ENCODE peak calls at places on chromosomes 11 and 22, in ten cellular contexts. H is thoracic aorta, X is A549, K is lung, G is OCI-LY7, Q is mucosa of descending colon, Y is fibroblast of the aortic adventitia, P is hepatocyte, W is IMR-90, E is right lobe of liver. T is an unnamed sample.

GRCh38 chr11:8671242-8671641 is 11.2 kb downstream of the TRIM66 start:
- DNase-seq in Y (peak; percentile 98), K (no peak), Q (no peak), P (peak; percentile 52), X (no peak), W (peak; percentile 97), G (no peak), H (peak; percentile 37), E (no peak), T (no peak)

GRCh38 chr11:92527467-92527866 is 302.8 kb downstream of the FAT3 start:
- DNase-seq in Q (no peak), X (no peak), P (no peak), E (no peak), H (no peak), G (no peak), W (no peak), Y (no peak), K (no peak), T (no peak)

GRCh38 chr22:47396515-47396914 is 634.1 kb downstream of the TBC1D22A start:
- DNase-seq in W (no peak), G (no peak), Q (no peak), E (no peak), X (no peak), Y (no peak), H (no peak), P (no peak), K (no peak), T (no peak)

GRCh38 chr22:27961680-27962079 is 42.6 kb upstream of the PITPNB start:
- DNase-seq in X (no peak), H (no peak), Q (no peak), W (no peak), P (no peak), E (no peak), K (no peak), G (no peak), Y (no peak), T (no peak)

GRCh38 chr11:125468852-125469251 is 27.2 kb downstream of the FEZ1 start:
- DNase-seq in H (no peak), X (no peak), W (no peak), K (no peak), Y (peak; percentile 50), P (no peak), Q (no peak), E (no peak), G (no peak), T (peak; percentile 42)

GRCh38 chr11:75287579-75287978 is 47.0 kb downstream of the TPBGL start:
- DNase-seq in W (no peak), G (no peak), P (no peak), E (no peak), K (no peak), X (no peak), Q (no peak), Y (no peak), H (no peak), T (no peak)

GRCh38 chr22:23100124-23100801 is 29.9 kb downstream of the GNAZ start:
- DNase-seq in X (no peak), Y (no peak), E (no peak), H (no peak), Q (no peak), K (no peak), P (no peak), G (no peak), W (no peak), T (no peak)

GRCh38 chr11:116033931-116034553 is 529.8 kb upstream of the CADM1 start:
- DNase-seq in K (peak; percentile 57), G (no peak), H (no peak), E (no peak), P (no peak), W (no peak), Q (no peak), Y (no peak), X (no peak), T (no peak)

GRCh38 chr22:19932367-19933206 is 9.0 kb upstream of the COMT start:
- DNase-seq in W (no peak), P (no peak), H (no peak), X (no peak), K (no peak), G (no peak), E (peak; percentile 46), Q (no peak), Y (no peak), T (no peak)

GRCh38 chr11:62242021-62242420 is at the start of gene SCGB1D2:
- DNase-seq in G (no peak), Q (no peak), H (no peak), X (peak; percentile 23), E (no peak), P (no peak), W (no peak), K (no peak), Y (no peak), T (no peak)

GRCh38 chr11:77102246-77103210 is at the start of gene OMP:
- DNase-seq in W (no peak), P (no peak), Q (peak; percentile 33), X (no peak), E (no peak), K (no peak), G (no peak), H (no peak), Y (no peak), T (no peak)

GRCh38 chr11:46342237-46342636 is 5.0 kb upstream of the DGKZ start:
- DNase-seq in W (no peak), G (peak; percentile 32), P (peak; percentile 56), Q (no peak), X (no peak), Y (no peak), E (no peak), K (no peak), H (no peak), T (no peak)

GRCh38 chr11:406796-407650 is 7.8 kb downstream of the SIGIRR start:
- DNase-seq in X (peak; percentile 63), H (no peak), Q (peak; percentile 91), P (peak; percentile 89), W (peak; percentile 65), Y (peak; percentile 77), K (peak; percentile 78), G (peak; percentile 94), E (peak; percentile 94), T (no peak)
- TF ChIP-seq CTCF in X (peak; percentile 20), H (no peak), Q (no peak), P (peak; percentile 20), W (peak; percentile 4), Y (no peak), K (no peak), G (peak; percentile 62), E (peak; percentile 47), T (no peak)

DNA sequence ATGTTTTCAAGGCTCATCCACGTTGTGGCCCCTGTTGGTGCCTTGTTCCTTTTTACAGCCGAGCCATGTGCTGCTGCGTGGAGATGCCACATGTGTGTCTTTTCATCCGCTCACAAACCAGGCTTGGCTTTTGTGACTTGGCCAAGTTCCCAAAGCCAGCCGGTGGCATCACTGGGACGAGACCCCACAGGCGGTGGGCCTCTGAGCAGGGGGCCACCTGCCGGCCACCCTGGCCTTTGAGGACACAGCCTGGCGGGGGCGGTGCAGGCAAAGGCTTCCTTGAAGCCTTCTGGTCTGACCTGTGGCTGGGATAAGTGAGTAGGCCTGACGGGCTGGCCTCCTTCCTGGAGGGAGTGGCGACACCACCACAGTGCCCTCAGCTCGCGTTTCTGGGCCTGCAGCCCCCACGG is 10.6 kb downstream of the GRK2 start:
- DNase-seq in E (peak; percentile 50), K (no peak), X (no peak), W (peak; percentile 45), Y (peak; percentile 34), H (no peak), Q (peak; percentile 76), G (peak; percentile 62), P (no peak), T (no peak)
- H3K4me3 ChIP-seq in E (no peak overlapping the region), K (no peak overlapping the region), X (no peak overlapping the region), W (no peak overlapping the region), Y (peak overlapping the region; percentile 57), H (peak overlapping the region; percentile 68), Q (no peak overlapping the region), G (peak overlapping the region; percentile 45), P (no peak overlapping the region), T (peak overlapping the region; percentile 34)

GRCh38 chr22:43272301-43272700 is 70.9 kb downstream of the SCUBE1 start:
- DNase-seq in Y (no peak), K (peak; percentile 42), X (no peak), W (peak; percentile 18), E (no peak), Q (no peak), G (no peak), P (no peak), H (no peak), T (no peak)

GRCh38 chr22:43274595-43275240 is 68.5 kb downstream of the SCUBE1 start:
- DNase-seq in P (no peak), Q (no peak), H (no peak), K (no peak), W (no peak), E (no peak), Y (no peak), G (no peak), X (no peak), T (no peak)

GRCh38 chr22:43275545-43275981 is 67.6 kb downstream of the SCUBE1 start:
- DNase-seq in E (no peak), Y (peak; percentile 7), K (no peak), G (no peak), W (peak; percentile 60), X (no peak), Q (no peak), P (peak; percentile 77), H (no peak), T (no peak)

GRCh38 chr22:43272869-43273318 is 70.3 kb downstream of the SCUBE1 start:
- DNase-seq in Q (no peak), P (no peak), X (no peak), H (no peak), E (peak; percentile 64), Y (no peak), W (no peak), G (no peak), K (no peak), T (no peak)

DNA sequence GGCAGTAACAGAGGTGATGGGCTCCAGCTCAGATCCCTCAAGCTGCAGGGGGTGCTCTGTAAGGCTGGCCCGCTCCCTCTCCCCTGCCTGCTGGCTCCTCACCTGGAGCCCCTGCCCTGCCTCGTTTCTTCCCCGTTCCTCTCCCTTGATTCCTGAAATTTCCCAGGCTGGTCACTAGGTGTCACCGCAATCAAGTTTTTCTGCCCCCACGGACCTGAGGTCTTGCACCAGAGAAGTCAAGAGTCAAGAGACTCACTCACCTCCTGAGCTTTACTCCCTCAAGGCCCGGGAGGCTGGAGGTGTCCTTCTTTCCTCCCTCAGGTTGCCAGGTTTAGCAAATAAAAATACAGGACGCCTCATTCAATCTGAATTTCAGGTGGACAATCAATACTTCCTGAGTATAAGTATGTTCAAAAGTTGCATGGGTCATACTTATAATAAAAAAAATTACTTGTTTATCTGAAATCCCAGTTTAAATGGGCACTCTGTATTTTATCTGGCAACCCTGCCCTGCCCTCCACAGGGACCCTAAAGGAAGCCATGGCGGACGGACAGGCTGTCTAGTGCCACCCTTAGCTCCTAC is 69.2 kb downstream of the SCUBE1 start:
- DNase-seq in Q (no peak), H (no peak), W (peak; percentile 46), P (peak; percentile 74), Y (peak; percentile 65), E (peak; percentile 58), K (peak; percentile 58), X (peak; percentile 69), G (peak; percentile 55), T (no peak)
- TF ChIP-seq CTCF in Q (peak; percentile 18), H (peak; percentile 71), W (peak; percentile 72), P (peak; percentile 80), Y (peak; percentile 78), E (peak; percentile 74), K (peak; percentile 81), X (peak; percentile 60), G (peak; percentile 81), T (peak; percentile 68)

DNA sequence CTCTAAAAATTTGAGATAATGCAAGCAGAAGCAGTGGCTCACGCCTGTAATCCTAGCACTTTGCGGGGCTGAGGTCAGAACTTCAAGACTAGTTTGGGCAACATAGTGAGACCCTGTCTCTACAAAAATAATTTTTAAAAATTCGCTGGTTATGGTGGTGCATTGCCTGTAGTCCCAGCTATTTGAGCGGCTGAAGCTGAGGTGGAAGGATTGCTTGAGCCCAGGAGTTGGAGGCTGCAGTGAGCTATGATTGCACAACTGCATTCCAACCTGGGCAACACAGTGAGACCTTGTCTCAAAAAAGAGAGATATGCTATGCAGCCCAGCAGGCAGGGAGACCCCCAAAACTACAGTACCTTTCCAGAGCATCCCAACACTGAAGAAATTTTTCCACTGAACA is 2.3 kb downstream of the CTSC start:
- DNase-seq in W (no peak), P (no peak), H (no peak), Y (no peak), K (no peak), E (no peak), G (no peak), Q (no peak), X (no peak), T (no peak)
- H3K4me3 ChIP-seq in W (peak overlapping the region; percentile 96), P (no peak overlapping the region), H (peak overlapping the region; percentile 38), Y (peak overlapping the region; percentile 6), K (peak overlapping the region; percentile 35), E (no peak overlapping the region), G (peak overlapping the region; percentile 92), Q (no peak overlapping the region), X (no peak overlapping the region), T (no peak overlapping the region)

T was measured in vagina.